ENCODE peak calls at places on chromosomes 16 and 17, in six cellular contexts. I is GM13976, X is NCI-H460, U is HEK293T, E is cardiac fibroblast, S is lower leg skin. A is an unnamed sample.

GRCh38 chr16:81861503-81861902 is 82.4 kb downstream of the PLCG2 start:
- DNase-seq in I (no peak), X (no peak), U (no peak), E (no peak), S (no peak), A (no peak)

GRCh38 chr16:66357523-66357928 is 9.0 kb upstream of the CDH5 start:
- DNase-seq in I (peak; percentile 75), X (peak; percentile 75), U (peak; percentile 73), E (peak; percentile 92), S (peak; percentile 51), A (peak; percentile 57)

GRCh38 chr17:50276588-50277356 is 2.5 kb downstream of the TMEM92 start:
- DNase-seq in I (peak; percentile 30), X (no peak), U (no peak), E (no peak), S (no peak), A (no peak)

GRCh38 chr17:55198690-55199370 is 65.9 kb upstream of the HLF start:
- DNase-seq in I (no peak), X (no peak), U (no peak), E (no peak), S (no peak), A (peak; percentile 90)

GRCh38 chr17:28624148-28624547 is 10.2 kb upstream of the RSKR start:
- DNase-seq in I (no peak), X (no peak), U (no peak), E (no peak), S (no peak), A (no peak)

GRCh38 chr17:29760279-29760721 is 137.6 kb upstream of the CORO6 start:
- DNase-seq in I (peak; percentile 57), X (no peak), U (no peak), E (peak; percentile 45), S (no peak), A (no peak)

GRCh38 chr17:66944365-66945203 is 19.9 kb upstream of the CACNG4 start:
- DNase-seq in I (no peak), X (no peak), U (no peak), E (peak; percentile 24), S (no peak), A (no peak)

GRCh38 chr17:61474235-61474927 is 22.2 kb downstream of the TBX4 start:
- DNase-seq in I (no peak), X (no peak), U (no peak), E (peak; percentile 24), S (peak; percentile 40), A (no peak)

GRCh38 chr17:48209973-48210372 is 102.4 kb downstream of the SNX11 start:
- DNase-seq in I (no peak), X (no peak), U (no peak), E (no peak), S (no peak), A (no peak)

GRCh38 chr16:964696-965395 is 5.9 kb downstream of the LMF1 start:
- DNase-seq in I (no peak), X (no peak), U (no peak), E (no peak), S (no peak), A (no peak)

GRCh38 chr16:2428051-2428786 is 1.0 kb upstream of the CCNF start:
- DNase-seq in I (peak; percentile 76), X (no peak), U (peak; percentile 22), E (peak; percentile 32), S (no peak), A (no peak)

GRCh38 chr17:21368545-21369246 is 7.5 kb upstream of the KCNJ12 start:
- DNase-seq in I (no peak), X (peak; percentile 47), U (no peak), E (no peak), S (no peak), A (no peak)

GRCh38 chr16:10756574-10756973 is 12.9 kb downstream of the NUBP1 start:
- DNase-seq in I (no peak), X (no peak), U (no peak), E (peak; percentile 25), S (no peak), A (no peak)

GRCh38 chr16:67969286-67970039 is 1.0 kb upstream of the SLC12A4 start:
- DNase-seq in I (peak; percentile 60), X (no peak), U (no peak), E (no peak), S (no peak), A (no peak)